ENCODE peak calls at places on chromosomes 13 and 19, in four cellular contexts. G is body of pancreas, U is fibroblast of lung, P is lung. V is an unnamed sample.

GRCh38 chr13:95530178-95530577 is 22.3 kb upstream of the CLDN10 start:
- DNase-seq in G (peak; percentile 80), U (peak; percentile 86), P (peak; percentile 72), V (no peak)

GRCh38 chr13:32059511-32059984 is 28.0 kb downstream of the FRY start:
- DNase-seq in G (no peak), U (no peak), P (no peak), V (no peak)

GRCh38 chr19:55305491-55305890 is 19.6 kb downstream of the TMEM150B start:
- DNase-seq in G (peak; percentile 36), U (no peak), P (no peak), V (peak; percentile 63)

GRCh38 chr13:99386911-99387788 is 80.0 kb upstream of the GPR183 start:
- DNase-seq in G (no peak), U (no peak), P (peak; percentile 62), V (peak; percentile 73)

GRCh38 chr19:41588497-41589209 is 12.7 kb downstream of the CEACAM21 start:
- DNase-seq in G (no peak), U (peak; percentile 27), P (no peak), V (no peak)

GRCh38 chr19:16066611-16067104 is 9.6 kb upstream of the TPM4 start:
- DNase-seq in G (no peak), U (peak; percentile 81), P (no peak), V (peak; percentile 45)

GRCh38 chr19:2424686-2425621 is 2.4 kb downstream of the TIMM13 start:
- DNase-seq in G (peak; percentile 60), U (peak; percentile 76), P (no peak), V (no peak)

GRCh38 chr13:27104606-27105005 is 67.0 kb downstream of the USP12 start:
- DNase-seq in G (no peak), U (no peak), P (no peak), V (no peak)

DNA sequence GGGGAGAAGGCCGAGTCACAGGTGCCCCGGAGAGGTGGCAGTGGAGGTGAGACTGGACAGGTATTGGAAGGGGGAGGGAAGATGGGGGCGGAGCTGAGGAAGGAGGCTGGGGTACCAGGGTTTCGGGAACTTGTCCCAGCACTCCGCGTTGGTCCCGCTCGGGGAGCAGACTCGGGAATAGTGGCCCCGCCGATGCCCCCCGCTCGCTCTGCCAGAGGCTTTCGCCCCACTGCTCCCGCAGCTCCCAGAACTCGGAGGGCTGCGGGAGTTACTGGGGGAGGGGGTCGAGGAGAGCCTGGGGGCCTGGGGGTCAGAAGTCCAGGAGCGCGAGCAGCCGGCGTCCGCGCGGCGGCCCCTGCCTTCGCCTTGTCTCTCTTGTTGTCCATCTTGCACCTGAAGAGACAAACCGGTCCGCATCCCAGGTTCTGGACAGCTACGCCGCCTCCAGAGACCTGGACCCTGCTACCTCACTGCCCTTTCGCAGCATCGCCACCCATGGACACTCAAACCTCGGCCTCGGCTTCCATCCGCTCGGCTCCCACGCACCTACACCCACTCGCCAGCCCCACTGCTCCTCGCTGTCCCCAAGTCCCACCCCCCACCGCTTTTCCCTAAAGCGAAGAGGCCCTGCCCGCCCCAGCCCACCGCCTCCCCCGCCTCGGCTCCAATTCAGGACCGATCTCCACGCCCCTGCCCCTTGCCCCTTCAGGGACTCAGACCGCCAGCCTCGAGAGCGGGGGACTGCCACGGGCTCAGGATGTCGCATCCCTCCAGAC is 698 bp downstream of the PRR36 start:
- DNase-seq in G (no peak), U (no peak), P (no peak), V (no peak)
- H3K4me1 ChIP-seq in G (peaks cover 51% of the 10 kb centered on the region), U (peaks cover 7% of the 10 kb centered on the region), P (no peaks in the 10 kb centered on the region), V (peaks cover 27% of the 10 kb centered on the region)

DNA sequence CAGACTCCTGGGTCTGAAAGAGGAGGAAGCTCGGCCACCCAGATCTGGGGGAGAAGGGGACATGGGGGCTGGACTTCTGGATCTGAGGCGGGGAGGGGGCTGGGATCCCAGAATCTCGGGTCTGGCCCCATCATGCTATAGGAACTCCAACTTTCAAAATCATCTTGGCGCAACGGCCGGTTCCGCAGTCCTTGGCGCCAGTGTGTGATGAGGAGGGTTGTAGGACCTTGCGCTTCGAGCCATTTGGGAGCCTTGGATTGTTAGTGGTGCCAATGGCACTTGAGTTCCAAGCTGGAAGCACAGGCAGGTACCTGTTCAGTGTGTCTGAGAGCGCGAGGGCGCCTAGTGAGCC is 324 bp downstream of the RUVBL2 start:
- DNase-seq in G (no peak), U (no peak), P (no peak), V (no peak)
- H3K27ac ChIP-seq in G (peak overlapping the region; percentile 92), U (peak overlapping the region; percentile 88), P (peak overlapping the region; percentile 85), V (peak overlapping the region; percentile 85)

GRCh38 chr19:6048348-6048747 is 62.0 kb downstream of the RFX2 start:
- DNase-seq in G (no peak), U (no peak), P (peak; percentile 27), V (no peak)
- H3K4me3 ChIP-seq in G (no peak overlapping the region), U (no peak overlapping the region), P (no peak overlapping the region), V (no peak overlapping the region)

GRCh38 chr13:73222627-73223026 is 163.8 kb downstream of the KLF5 start:
- DNase-seq in G (no peak), U (no peak), P (no peak), V (no peak)

GRCh38 chr13:73220966-73221720 is 162.3 kb downstream of the KLF5 start:
- DNase-seq in G (no peak), U (peak; percentile 34), P (no peak), V (no peak)

GRCh38 chr13:73225983-73226382 is 167.2 kb downstream of the KLF5 start:
- DNase-seq in G (no peak), U (no peak), P (no peak), V (no peak)

GRCh38 chr13:73223372-73223781 is 164.6 kb downstream of the KLF5 start:
- DNase-seq in G (no peak), U (no peak), P (no peak), V (no peak)

GRCh38 chr13:73224708-73225107 is 165.9 kb downstream of the KLF5 start:
- DNase-seq in G (no peak), U (peak; percentile 72), P (no peak), V (no peak)
- H3K4me1 ChIP-seq in G (no peaks in the 10 kb centered on the region), U (no peaks in the 10 kb centered on the region), P (no peaks in the 10 kb centered on the region), V (peaks cover 16% of the 10 kb centered on the region)

DNA sequence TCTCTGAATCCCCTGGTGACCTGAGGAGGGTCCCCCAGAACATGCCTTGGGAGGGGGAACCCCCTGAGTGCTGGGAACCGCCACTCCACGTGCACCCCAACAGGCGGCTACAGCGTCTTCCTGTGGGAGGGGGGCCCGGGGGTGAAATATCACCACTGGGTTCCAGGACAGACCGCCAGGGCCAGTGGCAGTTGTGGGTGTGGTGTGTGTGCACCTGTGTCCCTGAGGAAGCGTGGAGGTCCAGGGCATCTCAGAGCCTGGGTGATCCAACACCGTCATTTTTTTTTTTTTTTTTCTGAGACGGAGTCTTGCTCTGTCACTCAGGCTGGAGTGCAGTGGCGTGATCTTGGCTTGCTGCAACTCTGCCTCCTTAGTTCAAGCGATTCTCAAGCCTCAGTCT is 4.2 kb downstream of the ADGRE5 start:
- DNase-seq in G (no peak), U (no peak), P (no peak), V (no peak)
- H3K27ac ChIP-seq in G (no peak overlapping the region), U (no peak overlapping the region), P (peak overlapping the region; percentile 52), V (peak overlapping the region; percentile 99)

GRCh38 chr13:98188544-98189166 is 11.6 kb upstream of the RNF113B start:
- DNase-seq in G (no peak), U (no peak), P (no peak), V (no peak)

GRCh38 chr13:98189841-98190505 is 12.9 kb upstream of the RNF113B start:
- DNase-seq in G (no peak), U (no peak), P (no peak), V (no peak)

GRCh38 chr13:98192008-98192407 is 14.9 kb upstream of the RNF113B start:
- DNase-seq in G (no peak), U (no peak), P (no peak), V (no peak)

GRCh38 chr13:98187862-98188261 is 10.8 kb upstream of the RNF113B start:
- DNase-seq in G (no peak), U (no peak), P (no peak), V (no peak)

DNA sequence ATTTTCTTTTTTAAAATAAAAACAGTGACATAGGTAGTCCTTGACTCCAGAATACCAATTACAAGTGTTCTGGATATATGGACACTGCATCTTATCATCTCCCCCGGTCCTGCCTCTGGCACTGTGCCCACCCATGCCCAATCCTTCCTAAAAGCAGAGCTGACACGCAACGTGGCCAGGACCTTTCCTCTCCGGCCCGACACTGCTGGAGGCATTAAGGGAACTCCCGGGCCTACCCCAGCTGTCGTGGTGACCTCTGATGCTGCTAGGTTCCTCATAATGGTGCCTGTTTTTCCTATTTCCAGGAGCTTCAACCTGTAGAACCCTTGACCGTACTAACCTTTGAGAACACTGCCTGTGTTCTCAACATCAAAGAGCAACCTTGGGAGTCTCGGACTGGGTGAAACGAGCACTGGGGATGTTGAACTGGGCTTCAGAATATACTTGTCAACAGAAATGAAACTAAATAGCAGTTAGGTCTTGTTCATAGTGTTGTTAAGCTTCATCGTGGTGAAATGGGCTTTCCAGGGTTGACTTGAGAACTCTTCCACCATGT is 13.9 kb upstream of the RNF113B start:
- DNase-seq in G (peak; percentile 36), U (no peak), P (no peak), V (no peak)
- H3K4me3 ChIP-seq in G (no peak overlapping the region), U (no peak overlapping the region), P (no peak overlapping the region), V (no peak overlapping the region)

DNA sequence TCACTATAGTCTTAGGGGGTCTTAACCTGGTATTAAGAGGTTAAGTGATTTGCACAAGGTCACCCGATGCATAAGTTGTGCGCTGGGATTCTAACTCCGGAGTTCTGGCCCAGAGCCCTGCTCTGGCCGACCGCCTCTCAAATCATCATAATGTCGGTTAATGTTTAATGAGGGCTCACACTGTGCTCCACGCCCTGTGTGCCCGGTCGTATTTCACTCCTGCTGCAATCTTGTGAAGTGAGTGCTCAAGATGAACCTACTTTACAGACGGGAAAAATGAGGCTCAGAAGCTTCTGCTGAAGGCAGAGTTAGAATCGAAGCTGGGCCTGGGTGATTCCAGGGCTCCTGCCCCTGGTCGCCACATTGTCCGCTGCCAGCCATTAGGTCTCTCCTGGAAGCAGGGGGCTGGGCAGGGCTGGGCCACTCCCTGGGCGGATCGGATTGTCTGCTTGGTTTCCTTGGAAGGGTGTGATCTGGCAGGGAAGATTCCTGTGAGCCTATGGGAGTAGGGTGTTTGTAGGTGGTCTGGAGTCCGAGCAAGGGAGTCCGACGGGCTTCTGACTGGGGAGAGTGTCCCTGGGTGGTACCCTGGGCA is 1.1 kb downstream of the PAK4 start:
- DNase-seq in G (peak; percentile 89), U (peak; percentile 38), P (peak; percentile 68), V (peak; percentile 6)
- H3K4me1 ChIP-seq in G (peaks cover 45% of the 10 kb centered on the region), U (peaks cover 8% of the 10 kb centered on the region), P (no peaks in the 10 kb centered on the region), V (peaks cover 3% of the 10 kb centered on the region)